ENCODE peak calls at places on chromosome 1, in six cellular contexts. K is A549, H is K562, P is endothelial cell of umbilical vein, O is HepG2, S is GM12878. G is an unnamed sample.

GRCh38 chr1:207868252-207868768 is 42.6 kb downstream of the CD34 start:
- DNase-seq in O (no peak), H (no peak), K (no peak), S (no peak), P (peak; percentile 45), G (peak; percentile 56)

GRCh38 chr1:47906009-47906432 is 91.2 kb downstream of the TRABD2B start:
- DNase-seq in P (peak; percentile 93), H (no peak), K (no peak), S (no peak), O (peak; percentile 75), G (no peak)

GRCh38 chr1:222114536-222115156 is 372.8 kb upstream of the DUSP10 start:
- DNase-seq in K (no peak), H (no peak), P (no peak), S (no peak), O (no peak), G (no peak)

GRCh38 chr1:231841616-231842344 is 215.2 kb downstream of the DISC1 start:
- DNase-seq in O (peak; percentile 90), P (no peak), K (peak; percentile 19), S (no peak), H (no peak), G (no peak)

GRCh38 chr1:5771788-5772187 is 220.4 kb downstream of the NPHP4 start:
- DNase-seq in O (no peak), P (no peak), K (no peak), S (no peak), H (no peak), G (no peak)

GRCh38 chr1:227947678-227948492 is at the start of gene WNT9A:
- DNase-seq in S (no peak), H (peak; percentile 95), P (peak; percentile 42), O (no peak), K (peak; percentile 47), G (peak; percentile 45)

GRCh38 chr1:1758692-1759455 is 19.4 kb downstream of the NADK start:
- DNase-seq in P (peak; percentile 15), K (peak; percentile 29), S (no peak), H (peak; percentile 93), O (no peak), G (no peak)

GRCh38 chr1:40651138-40651857 is 14.2 kb downstream of the RIMS3 start:
- DNase-seq in H (no peak), P (no peak), O (no peak), K (no peak), S (no peak), G (peak; percentile 24)

GRCh38 chr1:219439376-219439775 is 173.5 kb downstream of the ZC3H11B start:
- DNase-seq in P (no peak), S (no peak), K (no peak), H (no peak), O (no peak), G (no peak)

GRCh38 chr1:99557556-99558256 is 88.2 kb upstream of the PALMD start:
- DNase-seq in O (no peak), H (no peak), K (no peak), P (peak; percentile 44), S (no peak), G (peak; percentile 2)

GRCh38 chr1:111967067-111967690 is 22.3 kb downstream of the KCND3 start:
- DNase-seq in H (no peak), S (no peak), P (no peak), O (no peak), K (no peak), G (no peak)

GRCh38 chr1:109307363-109308021 is 681 bp upstream of the MYBPHL start:
- DNase-seq in O (peak; percentile 34), S (no peak), K (no peak), P (no peak), H (peak; percentile 81), G (peak; percentile 64)

GRCh38 chr1:200888349-200888838 is 6.3 kb upstream of the INAVA start:
- DNase-seq in H (no peak), P (no peak), S (peak; percentile 85), O (peak; percentile 67), K (no peak), G (peak; percentile 98)
- TF ChIP-seq MYC in H (no peak), P (no peak), S (no peak), O (no peak), K (no peak), G (peak; percentile 67)

DNA sequence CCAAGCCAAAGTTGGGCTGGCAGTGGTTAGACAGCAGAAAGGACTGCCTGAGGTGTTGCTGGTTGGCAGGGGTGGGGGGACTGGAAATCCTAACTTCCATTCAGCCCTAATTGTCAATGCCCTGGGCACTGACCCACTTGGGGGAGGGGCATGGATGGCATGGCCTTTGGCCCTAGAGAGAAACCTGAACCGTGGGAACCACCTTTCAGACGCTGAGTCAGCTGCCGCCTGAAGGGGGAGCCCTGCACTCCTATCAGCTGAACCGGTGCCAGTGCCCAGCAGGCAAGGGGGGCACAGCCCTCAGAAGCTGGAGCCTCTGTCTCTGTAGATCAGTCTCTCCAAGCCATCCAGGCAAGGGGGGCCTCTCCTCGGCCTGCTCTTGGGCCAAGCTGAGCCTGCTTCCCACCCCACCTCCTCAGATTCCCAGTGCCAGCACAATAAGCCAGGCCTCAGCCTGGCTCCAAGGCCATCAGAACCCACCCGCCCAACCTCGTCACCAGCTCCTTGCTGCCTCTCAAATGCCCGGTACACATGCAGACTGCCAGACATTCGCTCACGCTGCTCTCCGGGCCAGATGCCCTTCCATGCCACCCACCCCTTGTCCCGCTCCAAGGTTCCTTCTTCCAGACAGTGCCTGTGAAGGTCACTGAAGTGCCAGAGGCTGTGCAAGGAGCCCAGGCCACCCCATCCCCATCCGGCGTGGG is 11.6 kb downstream of the TINAGL1 start:
- DNase-seq in O (peak; percentile 40), K (peak; percentile 72), S (no peak), P (peak; percentile 86), H (peak; percentile 43), G (peak; percentile 54)
- TF ChIP-seq MYC in O (no peak), K (no peak), S (no peak), P (no peak), H (no peak), G (no peak)

GRCh38 chr1:202161151-202162048 is 998 bp upstream of the PTPN7 start:
- DNase-seq in P (no peak), S (no peak), K (no peak), O (no peak), H (peak; percentile 65), G (peak; percentile 60)
- TF ChIP-seq MYC in P (no peak), S (no peak), K (no peak), O (no peak), H (no peak), G (no peak)

GRCh38 chr1:246750752-246751151 is 26.5 kb downstream of the SCCPDH start:
- DNase-seq in S (no peak), P (no peak), K (no peak), O (no peak), H (no peak), G (no peak)

GRCh38 chr1:246753670-246754535 is 29.7 kb downstream of the SCCPDH start:
- DNase-seq in P (peak; percentile 60), O (peak; percentile 50), S (peak; percentile 8), K (peak; percentile 43), H (peak; percentile 71), G (peak; percentile 84)

GRCh38 chr1:246748006-246748405 is 23.8 kb downstream of the SCCPDH start:
- DNase-seq in K (no peak), O (no peak), S (no peak), H (no peak), P (no peak), G (peak; percentile 35)

DNA sequence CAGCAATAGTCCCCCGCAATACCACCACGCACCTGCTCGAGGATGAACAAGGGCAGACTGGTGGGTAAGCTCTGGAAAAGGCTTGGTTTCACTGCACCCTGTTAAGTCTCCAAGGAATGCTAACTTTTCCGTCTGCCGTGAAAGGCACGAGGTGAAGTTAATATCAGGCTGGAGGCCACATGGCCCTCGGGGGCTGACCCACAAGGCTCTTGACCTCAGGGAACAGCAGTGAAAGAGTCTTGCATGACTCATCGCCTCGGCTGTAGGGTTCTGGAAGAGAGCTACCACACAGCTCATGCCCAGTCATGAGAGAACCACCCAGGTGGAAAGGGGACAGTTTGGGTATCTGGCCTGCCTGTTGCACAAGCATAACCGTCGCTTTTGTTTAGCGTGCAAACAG is 24.7 kb downstream of the SCCPDH start:
- DNase-seq in H (peak; percentile 25), K (no peak), S (no peak), P (no peak), O (no peak), G (peak; percentile 97)
- TF ChIP-seq MYC in H (no peak), K (no peak), S (no peak), P (no peak), O (no peak), G (peak; percentile 79)

DNA sequence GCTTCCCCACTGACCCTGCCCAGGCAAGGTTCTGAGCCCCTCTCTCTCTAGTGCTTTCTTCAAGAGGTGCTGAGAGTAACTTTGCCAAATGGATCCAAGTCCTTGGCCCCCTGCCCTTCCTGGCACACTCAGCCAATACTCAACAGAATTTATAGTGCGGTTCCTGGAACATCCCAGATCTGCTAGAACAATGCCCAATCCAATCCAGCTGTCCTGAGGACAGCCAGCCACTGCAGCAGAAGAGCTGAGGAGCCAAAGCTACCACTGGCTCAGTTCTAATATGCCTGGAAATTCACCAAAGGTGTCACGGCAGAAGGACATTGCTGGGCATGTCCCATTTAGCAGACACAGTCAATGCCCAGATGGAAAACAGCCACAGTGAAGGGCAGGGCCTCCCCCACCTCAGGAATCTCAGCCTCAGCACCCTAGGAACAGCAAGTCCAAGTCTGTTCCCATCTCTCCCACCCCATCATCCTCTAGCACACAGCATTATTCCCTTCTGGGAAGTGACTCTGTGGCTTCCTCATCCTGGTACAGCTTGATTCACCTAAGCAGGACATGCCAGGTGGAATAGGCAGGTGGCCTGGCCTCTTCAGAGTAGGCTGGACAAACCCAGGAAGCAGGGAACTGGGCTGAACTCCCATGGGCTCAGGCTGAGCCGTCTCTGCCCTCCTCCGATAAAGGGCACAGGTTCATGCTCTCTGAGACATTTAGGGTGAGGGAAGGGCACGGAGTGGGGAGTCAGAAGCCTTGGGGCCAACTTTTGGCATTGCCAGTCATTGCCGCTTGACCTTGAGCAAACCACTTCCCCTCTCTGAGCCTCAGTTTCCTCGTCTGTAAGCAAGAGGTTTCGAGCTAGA is 24.6 kb downstream of the PMVK start:
- DNase-seq in S (no peak), O (no peak), P (no peak), K (no peak), H (no peak), G (no peak)
- TF ChIP-seq MYC in S (no peak), O (no peak), P (no peak), K (no peak), H (no peak), G (no peak)